ENCODE peak calls at places on chromosomes 1 and 21, in six cellular contexts. One of them, this sample, is unnamed.

GRCh38 chr1:103208844-103209243 is 100.5 kb upstream of the COL11A1 start:
- DNase-seq in CD8-positive, alpha-beta memory T cell: no peak
- DNase-seq in fibroblast of mammary gland: no peak
- DNase-seq in esophagus muscularis mucosa: no peak
- DNase-seq in brain microvascular endothelial cell: no peak
- DNase-seq in fibroblast of the aortic adventitia: no peak
- DNase-seq in this sample: no peak

GRCh38 chr1:20430355-20431290 is 55.4 kb downstream of the CAMK2N1 start:
- DNase-seq in CD8-positive, alpha-beta memory T cell: peak; percentile 13
- DNase-seq in fibroblast of mammary gland: peak; percentile 30
- DNase-seq in esophagus muscularis mucosa: no peak
- DNase-seq in brain microvascular endothelial cell: no peak
- DNase-seq in fibroblast of the aortic adventitia: peak; percentile 34
- DNase-seq in this sample: peak; percentile 20

GRCh38 chr21:45318146-45318555 is 30.5 kb upstream of the POFUT2 start:
- DNase-seq in CD8-positive, alpha-beta memory T cell: no peak
- DNase-seq in fibroblast of mammary gland: no peak
- DNase-seq in esophagus muscularis mucosa: no peak
- DNase-seq in brain microvascular endothelial cell: no peak
- DNase-seq in fibroblast of the aortic adventitia: no peak
- DNase-seq in this sample: no peak

GRCh38 chr1:159779403-159779851 is 1.3 kb upstream of the DUSP23 start:
- DNase-seq in CD8-positive, alpha-beta memory T cell: no peak
- DNase-seq in fibroblast of mammary gland: peak; percentile 98
- DNase-seq in esophagus muscularis mucosa: no peak
- DNase-seq in brain microvascular endothelial cell: no peak
- DNase-seq in fibroblast of the aortic adventitia: peak; percentile 76
- DNase-seq in this sample: no peak

GRCh38 chr1:232273071-232273470 is 356.9 kb downstream of the SIPA1L2 start:
- DNase-seq in CD8-positive, alpha-beta memory T cell: no peak
- DNase-seq in fibroblast of mammary gland: no peak
- DNase-seq in esophagus muscularis mucosa: no peak
- DNase-seq in brain microvascular endothelial cell: no peak
- DNase-seq in fibroblast of the aortic adventitia: peak; percentile 45
- DNase-seq in this sample: no peak

GRCh38 chr1:31111290-31111951 is 45.9 kb upstream of the PUM1 start:
- DNase-seq in CD8-positive, alpha-beta memory T cell: no peak
- DNase-seq in fibroblast of mammary gland: peak; percentile 59
- DNase-seq in esophagus muscularis mucosa: no peak
- DNase-seq in brain microvascular endothelial cell: no peak
- DNase-seq in fibroblast of the aortic adventitia: no peak
- DNase-seq in this sample: no peak

GRCh38 chr1:218364028-218364710 is 19.0 kb downstream of the TGFB2 start:
- DNase-seq in CD8-positive, alpha-beta memory T cell: no peak
- DNase-seq in fibroblast of mammary gland: no peak
- DNase-seq in esophagus muscularis mucosa: no peak
- DNase-seq in brain microvascular endothelial cell: no peak
- DNase-seq in fibroblast of the aortic adventitia: peak; percentile 55
- DNase-seq in this sample: no peak

GRCh38 chr1:99544328-99544727 is 101.6 kb upstream of the PALMD start:
- DNase-seq in CD8-positive, alpha-beta memory T cell: no peak
- DNase-seq in fibroblast of mammary gland: peak; percentile 63
- DNase-seq in esophagus muscularis mucosa: no peak
- DNase-seq in brain microvascular endothelial cell: no peak
- DNase-seq in fibroblast of the aortic adventitia: peak; percentile 46
- DNase-seq in this sample: no peak

GRCh38 chr1:41887365-41887764 is 31.4 kb downstream of the HIVEP3 start:
- DNase-seq in CD8-positive, alpha-beta memory T cell: no peak
- DNase-seq in fibroblast of mammary gland: no peak
- DNase-seq in esophagus muscularis mucosa: no peak
- DNase-seq in brain microvascular endothelial cell: no peak
- DNase-seq in fibroblast of the aortic adventitia: no peak
- DNase-seq in this sample: no peak

GRCh38 chr1:1835546-1835945 is 55.3 kb downstream of the GNB1 start:
- DNase-seq in CD8-positive, alpha-beta memory T cell: no peak
- DNase-seq in fibroblast of mammary gland: no peak
- DNase-seq in esophagus muscularis mucosa: no peak
- DNase-seq in brain microvascular endothelial cell: no peak
- DNase-seq in fibroblast of the aortic adventitia: no peak
- DNase-seq in this sample: no peak

GRCh38 chr1:19398309-19398760 is 86.2 kb downstream of the SLC66A1 start:
- DNase-seq in CD8-positive, alpha-beta memory T cell: no peak
- DNase-seq in fibroblast of mammary gland: peak; percentile 99
- DNase-seq in esophagus muscularis mucosa: no peak
- DNase-seq in brain microvascular endothelial cell: peak; percentile 99
- DNase-seq in fibroblast of the aortic adventitia: peak; percentile 92
- DNase-seq in this sample: no peak

GRCh38 chr1:93437976-93438605 is 9.8 kb upstream of the FNBP1L start:
- DNase-seq in CD8-positive, alpha-beta memory T cell: no peak
- DNase-seq in fibroblast of mammary gland: peak; percentile 70
- DNase-seq in esophagus muscularis mucosa: no peak
- DNase-seq in brain microvascular endothelial cell: no peak
- DNase-seq in fibroblast of the aortic adventitia: peak; percentile 79
- DNase-seq in this sample: peak; percentile 55

GRCh38 chr1:177185209-177185608 is 14.5 kb downstream of the BRINP2 start:
- DNase-seq in CD8-positive, alpha-beta memory T cell: no peak
- DNase-seq in fibroblast of mammary gland: peak; percentile 26
- DNase-seq in esophagus muscularis mucosa: no peak
- DNase-seq in brain microvascular endothelial cell: peak; percentile 47
- DNase-seq in fibroblast of the aortic adventitia: peak; percentile 20
- DNase-seq in this sample: no peak

GRCh38 chr1:171715813-171716251 is 26.0 kb downstream of the VAMP4 start:
- DNase-seq in CD8-positive, alpha-beta memory T cell: no peak
- DNase-seq in fibroblast of mammary gland: peak; percentile 37
- DNase-seq in esophagus muscularis mucosa: no peak
- DNase-seq in brain microvascular endothelial cell: no peak
- DNase-seq in fibroblast of the aortic adventitia: peak; percentile 56
- DNase-seq in this sample: no peak

GRCh38 chr1:110340207-110340468 is 961 bp downstream of the RBM15 start:
- DNase-seq in CD8-positive, alpha-beta memory T cell: no peak
- DNase-seq in fibroblast of mammary gland: no peak
- DNase-seq in esophagus muscularis mucosa: no peak
- DNase-seq in brain microvascular endothelial cell: no peak
- DNase-seq in fibroblast of the aortic adventitia: no peak
- DNase-seq in this sample: no peak

GRCh38 chr1:3702990-3703728 is 49.1 kb upstream of the CCDC27 start:
- DNase-seq in CD8-positive, alpha-beta memory T cell: no peak
- DNase-seq in fibroblast of mammary gland: peak; percentile 16
- DNase-seq in esophagus muscularis mucosa: no peak
- DNase-seq in brain microvascular endothelial cell: peak; percentile 12
- DNase-seq in fibroblast of the aortic adventitia: peak; percentile 53
- DNase-seq in this sample: no peak

GRCh38 chr1:156896490-156897033 is 3.0 kb downstream of the PEAR1 start:
- DNase-seq in CD8-positive, alpha-beta memory T cell: no peak
- DNase-seq in fibroblast of mammary gland: peak; percentile 91
- DNase-seq in esophagus muscularis mucosa: no peak
- DNase-seq in brain microvascular endothelial cell: peak; percentile 81
- DNase-seq in fibroblast of the aortic adventitia: peak; percentile 91
- DNase-seq in this sample: no peak

DNA sequence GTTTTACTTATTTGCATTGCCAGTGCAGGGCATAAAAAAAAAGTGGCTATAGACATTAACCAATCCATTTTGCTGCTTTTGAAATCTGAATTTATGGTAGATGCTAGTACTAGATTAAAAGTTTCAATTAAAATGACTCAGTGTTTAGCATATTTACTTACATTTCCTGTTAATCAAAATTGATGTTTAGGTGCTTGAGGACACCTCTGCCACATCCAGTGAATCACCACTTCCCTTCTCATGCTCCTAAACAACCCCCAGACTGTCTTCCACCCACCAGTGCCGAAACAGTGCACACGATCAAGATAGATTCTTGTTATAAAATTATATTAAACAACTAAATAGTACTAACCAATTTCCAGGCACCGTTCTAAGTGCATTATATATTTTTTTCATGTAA is 32.7 kb downstream of the HSD17B7 start:
- DNase-seq in CD8-positive, alpha-beta memory T cell: no peak
- DNase-seq in fibroblast of mammary gland: peak; percentile 11
- DNase-seq in esophagus muscularis mucosa: no peak
- DNase-seq in brain microvascular endothelial cell: no peak
- DNase-seq in fibroblast of the aortic adventitia: no peak
- DNase-seq in this sample: no peak
- H3K4me3 ChIP-seq in CD8-positive, alpha-beta memory T cell: no peak overlapping the region
- H3K4me3 ChIP-seq in fibroblast of mammary gland: no peak overlapping the region
- H3K4me3 ChIP-seq in esophagus muscularis mucosa: no peak overlapping the region
- H3K4me3 ChIP-seq in brain microvascular endothelial cell: no peak overlapping the region
- H3K4me3 ChIP-seq in fibroblast of the aortic adventitia: no peak overlapping the region
- H3K4me3 ChIP-seq in this sample: no peak overlapping the region

DNA sequence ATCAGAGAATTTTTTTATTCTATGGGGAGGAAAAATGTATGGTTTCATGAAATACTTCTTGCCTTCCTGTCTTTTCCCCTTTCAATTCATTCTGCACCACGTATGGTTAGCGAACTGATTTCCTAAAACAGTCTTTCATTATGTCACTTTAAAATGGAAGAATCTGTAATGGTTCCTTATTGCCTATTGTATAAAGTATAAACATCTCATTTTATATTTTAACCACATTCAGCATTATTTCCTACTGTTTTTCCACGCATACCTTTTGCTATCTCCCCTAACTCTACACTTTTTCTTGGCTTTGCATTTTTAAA is 232.3 kb upstream of the B3GALT2 start:
- DNase-seq in CD8-positive, alpha-beta memory T cell: no peak
- DNase-seq in fibroblast of mammary gland: no peak
- DNase-seq in esophagus muscularis mucosa: no peak
- DNase-seq in brain microvascular endothelial cell: no peak
- DNase-seq in fibroblast of the aortic adventitia: no peak
- DNase-seq in this sample: no peak
- H3K4me3 ChIP-seq in CD8-positive, alpha-beta memory T cell: peak overlapping the region; percentile 65
- H3K4me3 ChIP-seq in fibroblast of mammary gland: no peak overlapping the region
- H3K4me3 ChIP-seq in esophagus muscularis mucosa: peak overlapping the region; percentile 31
- H3K4me3 ChIP-seq in brain microvascular endothelial cell: peak overlapping the region; percentile 3
- H3K4me3 ChIP-seq in fibroblast of the aortic adventitia: peak overlapping the region; percentile 18
- H3K4me3 ChIP-seq in this sample: no peak overlapping the region

GRCh38 chr1:91503332-91503900 is 2.8 kb downstream of the CDC7 start:
- DNase-seq in CD8-positive, alpha-beta memory T cell: no peak
- DNase-seq in fibroblast of mammary gland: no peak
- DNase-seq in esophagus muscularis mucosa: no peak
- DNase-seq in brain microvascular endothelial cell: no peak
- DNase-seq in fibroblast of the aortic adventitia: no peak
- DNase-seq in this sample: no peak

GRCh38 chr1:91502138-91502881 is 1.7 kb downstream of the CDC7 start:
- DNase-seq in CD8-positive, alpha-beta memory T cell: no peak
- DNase-seq in fibroblast of mammary gland: no peak
- DNase-seq in esophagus muscularis mucosa: no peak
- DNase-seq in brain microvascular endothelial cell: no peak
- DNase-seq in fibroblast of the aortic adventitia: no peak
- DNase-seq in this sample: no peak

GRCh38 chr1:91501527-91501859 is 842 bp downstream of the CDC7 start:
- DNase-seq in CD8-positive, alpha-beta memory T cell: no peak
- DNase-seq in fibroblast of mammary gland: no peak
- DNase-seq in esophagus muscularis mucosa: no peak
- DNase-seq in brain microvascular endothelial cell: peak; percentile 35
- DNase-seq in fibroblast of the aortic adventitia: peak; percentile 41
- DNase-seq in this sample: no peak

GRCh38 chr1:91503975-91504530 is 3.4 kb downstream of the CDC7 start:
- DNase-seq in CD8-positive, alpha-beta memory T cell: no peak
- DNase-seq in fibroblast of mammary gland: no peak
- DNase-seq in esophagus muscularis mucosa: no peak
- DNase-seq in brain microvascular endothelial cell: no peak
- DNase-seq in fibroblast of the aortic adventitia: no peak
- DNase-seq in this sample: no peak

DNA sequence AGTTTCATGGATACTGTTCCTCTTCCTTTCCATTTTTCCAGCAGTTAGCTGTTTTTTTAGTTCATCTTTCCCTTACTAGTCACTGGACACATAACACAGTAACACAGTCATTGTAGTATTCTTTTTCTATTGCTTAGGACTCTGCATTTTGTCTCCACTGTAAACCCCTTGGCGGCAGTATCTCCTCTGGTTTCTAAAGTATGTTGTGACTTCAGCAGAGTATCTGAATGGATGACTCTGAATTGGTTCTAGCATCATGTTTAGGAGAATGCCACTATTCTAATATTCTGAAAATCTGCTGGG is 2.2 kb downstream of the CDC7 start:
- DNase-seq in CD8-positive, alpha-beta memory T cell: no peak
- DNase-seq in fibroblast of mammary gland: peak; percentile 49
- DNase-seq in esophagus muscularis mucosa: no peak
- DNase-seq in brain microvascular endothelial cell: peak; percentile 9
- DNase-seq in fibroblast of the aortic adventitia: peak; percentile 55
- DNase-seq in this sample: no peak
- H3K4me3 ChIP-seq in CD8-positive, alpha-beta memory T cell: no peak overlapping the region
- H3K4me3 ChIP-seq in fibroblast of mammary gland: no peak overlapping the region
- H3K4me3 ChIP-seq in esophagus muscularis mucosa: no peak overlapping the region
- H3K4me3 ChIP-seq in brain microvascular endothelial cell: no peak overlapping the region
- H3K4me3 ChIP-seq in fibroblast of the aortic adventitia: no peak overlapping the region
- H3K4me3 ChIP-seq in this sample: no peak overlapping the region

GRCh38 chr1:206506405-206506802 is 927 bp upstream of the RASSF5 start:
- DNase-seq in CD8-positive, alpha-beta memory T cell: no peak
- DNase-seq in fibroblast of mammary gland: no peak
- DNase-seq in esophagus muscularis mucosa: no peak
- DNase-seq in brain microvascular endothelial cell: no peak
- DNase-seq in fibroblast of the aortic adventitia: no peak
- DNase-seq in this sample: no peak
- H3K4me3 ChIP-seq in CD8-positive, alpha-beta memory T cell: peak overlapping the region; percentile 55
- H3K4me3 ChIP-seq in fibroblast of mammary gland: no peak overlapping the region
- H3K4me3 ChIP-seq in esophagus muscularis mucosa: peak overlapping the region; percentile 63
- H3K4me3 ChIP-seq in brain microvascular endothelial cell: no peak overlapping the region
- H3K4me3 ChIP-seq in fibroblast of the aortic adventitia: no peak overlapping the region
- H3K4me3 ChIP-seq in this sample: no peak overlapping the region

GRCh38 chr1:8494681-8495080 is 176.8 kb downstream of the SLC45A1 start:
- DNase-seq in CD8-positive, alpha-beta memory T cell: no peak
- DNase-seq in fibroblast of mammary gland: no peak
- DNase-seq in esophagus muscularis mucosa: no peak
- DNase-seq in brain microvascular endothelial cell: no peak
- DNase-seq in fibroblast of the aortic adventitia: no peak
- DNase-seq in this sample: no peak

GRCh38 chr1:8495928-8496401 is 178.1 kb downstream of the SLC45A1 start:
- DNase-seq in CD8-positive, alpha-beta memory T cell: no peak
- DNase-seq in fibroblast of mammary gland: peak; percentile 33
- DNase-seq in esophagus muscularis mucosa: no peak
- DNase-seq in brain microvascular endothelial cell: no peak
- DNase-seq in fibroblast of the aortic adventitia: no peak
- DNase-seq in this sample: no peak

GRCh38 chr1:8497196-8497878 is 179.4 kb downstream of the SLC45A1 start:
- DNase-seq in CD8-positive, alpha-beta memory T cell: no peak
- DNase-seq in fibroblast of mammary gland: peak; percentile 91
- DNase-seq in esophagus muscularis mucosa: no peak
- DNase-seq in brain microvascular endothelial cell: no peak
- DNase-seq in fibroblast of the aortic adventitia: peak; percentile 80
- DNase-seq in this sample: no peak

GRCh38 chr1:8496473-8496872 is 178.6 kb downstream of the SLC45A1 start:
- DNase-seq in CD8-positive, alpha-beta memory T cell: peak; percentile 47
- DNase-seq in fibroblast of mammary gland: no peak
- DNase-seq in esophagus muscularis mucosa: no peak
- DNase-seq in brain microvascular endothelial cell: no peak
- DNase-seq in fibroblast of the aortic adventitia: no peak
- DNase-seq in this sample: no peak
- H3K4me3 ChIP-seq in CD8-positive, alpha-beta memory T cell: no peak overlapping the region
- H3K4me3 ChIP-seq in fibroblast of mammary gland: no peak overlapping the region
- H3K4me3 ChIP-seq in esophagus muscularis mucosa: no peak overlapping the region
- H3K4me3 ChIP-seq in brain microvascular endothelial cell: no peak overlapping the region
- H3K4me3 ChIP-seq in fibroblast of the aortic adventitia: no peak overlapping the region
- H3K4me3 ChIP-seq in this sample: no peak overlapping the region

This sample was measured in Jurkat, Clone E6-1.